ENCODE peak calls at places on chromosomes 5 and 9, in ten cellular contexts. J is fibroblast of lung, V is ovary, D is suprapubic skin, M is lower lobe of right lung, Q is sigmoid colon, T is IMR-90, E is cardiac muscle cell, P is heart right ventricle, F is K562. X is an unnamed sample. For H3K36me3, the result is how much of the 10 kb centered on the place peaks cover.

GRCh38 chr5:139895647-139896046 is 100.0 kb downstream of the PSD2 start:
- DNase-seq in M (no peak), T (no peak), V (peak), Q (peak), D (no peak), P (no peak), J (no peak), E (peak), F (no peak), X (peak)

GRCh38 chr9:128034821-128035764 is 32.0 kb downstream of the NAIF1 start:
- DNase-seq in J (peak), D (peak), M (peak), T (peak), P (peak), F (peak), V (peak), Q (peak), E (peak), X (peak)

GRCh38 chr9:3467593-3468219 is 58.1 kb downstream of the RFX3 start:
- DNase-seq in D (no peak), E (peak), J (peak), V (peak), F (peak), M (peak), P (peak), Q (peak), T (peak), X (no peak)

GRCh38 chr9:98438701-98439100 is 183.3 kb upstream of the TBC1D2 start:
- DNase-seq in M (no peak), Q (no peak), J (peak), E (peak), F (no peak), P (no peak), T (peak), V (no peak), D (no peak), X (no peak)

GRCh38 chr5:134732819-134733218 is 5.5 kb upstream of the CAMLG start:
- DNase-seq in Q (no peak), E (no peak), J (no peak), M (no peak), F (no peak), T (no peak), V (no peak), P (no peak), D (no peak), X (no peak)

GRCh38 chr5:67010684-67011409 is 185.8 kb downstream of the CD180 start:
- DNase-seq in T (peak), Q (peak), P (no peak), F (no peak), M (no peak), J (peak), V (no peak), D (no peak), E (peak), X (no peak)

GRCh38 chr5:78549043-78549442 is 99.5 kb downstream of the LHFPL2 start:
- DNase-seq in D (no peak), F (no peak), M (peak), E (peak), T (no peak), P (no peak), J (no peak), Q (peak), V (no peak), X (no peak)

GRCh38 chr5:78738104-78738503 is 89.5 kb upstream of the LHFPL2 start:
- DNase-seq in D (no peak), Q (no peak), M (no peak), J (no peak), T (no peak), P (no peak), V (no peak), F (no peak), E (no peak), X (no peak)

GRCh38 chr9:73081979-73082657 is 69.5 kb upstream of the ANXA1 start:
- DNase-seq in F (peak), P (no peak), E (peak), Q (no peak), D (no peak), M (no peak), T (peak), V (peak), J (peak), X (no peak)

GRCh38 chr5:120655828-120656435 is 191.8 kb downstream of the PRR16 start:
- DNase-seq in V (no peak), M (no peak), J (peak), E (peak), P (no peak), F (peak), T (peak), D (no peak), Q (no peak), X (no peak)

GRCh38 chr5:68046445-68046844 is 169.1 kb upstream of the PIK3R1 start:
- DNase-seq in V (no peak), P (no peak), D (no peak), Q (no peak), F (no peak), T (peak), E (peak), J (peak), M (no peak), X (no peak)

GRCh38 chr9:33445941-33446506 is 1.4 kb downstream of the AQP3 start:
- DNase-seq in J (no peak), D (no peak), V (no peak), E (no peak), M (no peak), P (no peak), Q (no peak), F (peak), T (no peak), X (no peak)

GRCh38 chr5:171386006-171386671 is 1.5 kb upstream of the NPM1 start:
- DNase-seq in E (no peak), P (no peak), V (no peak), D (no peak), Q (no peak), F (no peak), M (peak), T (no peak), J (no peak), X (peak)

GRCh38 chr5:115770466-115770865 is 46.0 kb downstream of the CDO1 start:
- DNase-seq in F (peak), Q (no peak), D (no peak), E (no peak), J (no peak), M (no peak), P (no peak), T (peak), V (no peak), X (no peak)

GRCh38 chr9:2494571-2494970 is 127.0 kb upstream of the VLDLR start:
- DNase-seq in Q (no peak), D (no peak), T (peak), J (peak), V (no peak), E (peak), F (no peak), M (no peak), P (no peak), X (no peak)

GRCh38 chr9:37036237-37037136 is 2.4 kb upstream of the PAX5 start:
- DNase-seq in M (peak), Q (no peak), V (no peak), J (peak), T (peak), D (no peak), P (no peak), E (peak), F (no peak), X (peak)

GRCh38 chr9:2257530-2257929 is 242.4 kb downstream of the SMARCA2 start:
- DNase-seq in T (no peak), V (no peak), J (no peak), Q (no peak), M (no peak), P (no peak), D (no peak), E (no peak), F (no peak), X (no peak)

GRCh38 chr5:132086277-132086794 is 12.7 kb downstream of the CSF2 start:
- DNase-seq in Q (peak), M (no peak), E (peak), D (no peak), J (peak), F (peak), P (peak), V (peak), T (peak), X (no peak)

GRCh38 chr9:5510991-5511390 is 660 bp downstream of the PDCD1LG2 start:
- DNase-seq in F (no peak), J (no peak), T (peak), P (no peak), M (no peak), D (no peak), V (no peak), E (no peak), Q (no peak), X (no peak)

GRCh38 chr5:178288373-178289368 is 56.1 kb upstream of the PHYKPL start:
- DNase-seq in D (no peak), P (no peak), J (peak), E (no peak), F (no peak), V (no peak), Q (peak), T (no peak), M (peak), X (no peak)

GRCh38 chr9:113380869-113381378 is 4.1 kb upstream of the HDHD3 start:
- DNase-seq in P (no peak), E (no peak), F (no peak), Q (no peak), D (no peak), V (no peak), M (no peak), T (no peak), J (no peak), X (peak)

DNA sequence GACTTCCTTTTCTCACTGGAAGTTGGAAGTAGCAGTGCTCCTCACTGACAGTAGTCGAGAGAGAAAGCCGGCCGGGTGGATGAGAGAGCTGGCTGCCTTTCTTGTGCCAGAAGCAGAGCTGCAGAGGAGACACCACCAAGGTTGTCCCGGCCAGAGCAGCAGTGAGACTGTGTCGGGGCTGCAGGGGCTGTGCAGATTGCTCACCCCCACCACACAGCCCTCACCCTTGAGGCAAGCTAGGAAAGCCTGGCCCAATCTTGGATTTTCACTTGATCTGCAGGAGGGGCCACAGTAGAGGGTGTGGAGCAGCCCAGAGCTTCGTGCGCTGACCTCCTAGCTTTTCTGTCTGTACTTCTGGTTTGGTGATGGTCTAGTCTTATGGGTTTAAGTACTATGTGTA is 9.1 kb downstream of the OSMR start:
- DNase-seq in Q (no peak), V (no peak), T (no peak), F (no peak), E (no peak), D (no peak), P (no peak), J (no peak), M (no peak), X (no peak)
- H3K4me3 ChIP-seq in Q (no peak), V (no peak), T (no peak), F (no peak), E (no peak), D (no peak), P (no peak), J (no peak), M (no peak), X (no peak)

GRCh38 chr5:43312076-43312620 is 1.1 kb downstream of the HMGCS1 start:
- DNase-seq in E (no peak), Q (no peak), D (no peak), P (no peak), F (no peak), J (no peak), M (no peak), V (no peak), T (no peak), X (no peak)

GRCh38 chr5:43313035-43313853 is at the start of gene HMGCS1:
- DNase-seq in V (peak), D (peak), Q (peak), E (peak), J (peak), F (peak), M (peak), T (peak), P (peak), X (peak)

GRCh38 chr5:43313854-43314457 is 744 bp upstream of the HMGCS1 start:
- DNase-seq in D (no peak), Q (no peak), P (peak), T (no peak), V (peak), M (no peak), F (no peak), E (peak), J (peak), X (no peak)

GRCh38 chr5:43314724-43315123 is 1.5 kb upstream of the HMGCS1 start:
- DNase-seq in J (no peak), Q (no peak), M (no peak), T (no peak), D (no peak), E (no peak), P (no peak), V (no peak), F (no peak), X (no peak)

GRCh38 chr5:43312699-43313034 is 545 bp downstream of the HMGCS1 start:
- DNase-seq in M (no peak), Q (no peak), T (no peak), P (no peak), V (no peak), E (no peak), J (no peak), F (peak), D (no peak), X (no peak)
- TF ChIP-seq CTCF in M (no peak), Q (no peak), T (no peak), P (no peak), V (no peak), E (no peak), J (no peak), F (no peak), D (no peak), X (no peak)

GRCh38 chr9:22055090-22055489 is 46.0 kb upstream of the CDKN2B start:
- DNase-seq in D (no peak), Q (no peak), M (no peak), V (no peak), J (no peak), F (no peak), E (no peak), P (no peak), T (peak), X (no peak)

GRCh38 chr9:22065431-22065830 is 56.3 kb upstream of the CDKN2B start:
- DNase-seq in V (no peak), P (no peak), T (no peak), J (peak), M (no peak), D (no peak), E (no peak), Q (no peak), F (no peak), X (no peak)

GRCh38 chr9:22064957-22065356 is 55.9 kb upstream of the CDKN2B start:
- DNase-seq in M (no peak), J (no peak), D (no peak), F (no peak), E (no peak), P (no peak), V (no peak), Q (no peak), T (no peak), X (no peak)

GRCh38 chr9:22056402-22056801 is 47.3 kb upstream of the CDKN2B start:
- DNase-seq in T (no peak), E (no peak), V (no peak), F (no peak), J (no peak), Q (no peak), P (no peak), D (no peak), M (no peak), X (no peak)

DNA sequence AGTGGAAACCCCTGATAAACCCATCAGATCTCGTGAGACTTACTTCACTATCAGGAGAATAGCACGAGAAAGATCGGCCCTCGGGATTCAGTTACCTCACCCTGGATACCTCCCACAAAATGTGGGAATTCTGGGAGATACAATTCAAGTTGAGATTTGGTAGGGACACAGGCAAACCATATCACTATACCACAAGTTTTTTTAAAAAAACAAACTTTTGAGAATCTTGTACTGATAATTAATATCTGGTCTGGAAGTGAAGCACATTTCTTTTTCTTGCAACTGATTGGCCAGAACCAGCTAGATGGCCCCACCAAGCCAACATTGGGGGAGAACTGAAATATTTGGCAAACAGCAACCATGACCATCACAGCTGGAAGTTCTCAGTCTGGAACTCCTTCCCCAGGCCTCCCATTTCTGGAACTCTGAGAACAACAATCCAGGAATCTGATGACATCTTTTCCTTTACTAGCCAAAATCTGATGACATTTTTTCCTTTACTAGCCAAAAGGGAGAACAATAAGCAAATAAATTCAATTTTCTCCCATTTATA is 51.8 kb upstream of the CDKN2B start:
- DNase-seq in T (no peak), E (peak), J (no peak), V (no peak), Q (peak), P (peak), F (no peak), D (no peak), M (no peak), X (no peak)
- H3K36me3 ChIP-seq in T (under half), E (under half), J (under half), V (under half), Q (under half), P (under half), F (under half), D (under half), M (under half), X (under half)

DNA sequence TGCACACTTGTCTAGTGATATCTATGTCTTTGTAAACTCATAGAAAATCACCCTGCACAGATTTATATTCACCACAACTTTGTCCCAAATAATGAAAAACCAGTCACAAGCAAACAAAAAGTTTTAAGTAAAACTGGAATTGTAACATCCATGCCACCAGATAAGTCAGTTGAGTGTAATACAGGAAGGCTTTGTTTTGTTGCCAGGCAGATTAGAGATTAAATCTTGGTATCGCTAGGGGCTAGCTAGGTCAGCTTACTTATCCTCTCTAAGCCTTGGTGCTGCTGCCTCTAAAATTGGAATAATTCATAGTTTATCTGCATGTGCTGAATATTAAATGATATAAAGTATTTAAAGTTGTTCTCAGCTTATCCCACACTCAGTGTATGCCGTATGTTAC is 1062.5 kb downstream of the CDH9 start:
- DNase-seq in F (no peak), T (no peak), V (no peak), E (no peak), Q (no peak), M (no peak), P (no peak), J (no peak), D (no peak), X (no peak)
- H3K4me3 ChIP-seq in F (no peak), T (no peak), V (no peak), E (no peak), Q (no peak), M (no peak), P (no peak), J (no peak), D (no peak), X (no peak)

DNA sequence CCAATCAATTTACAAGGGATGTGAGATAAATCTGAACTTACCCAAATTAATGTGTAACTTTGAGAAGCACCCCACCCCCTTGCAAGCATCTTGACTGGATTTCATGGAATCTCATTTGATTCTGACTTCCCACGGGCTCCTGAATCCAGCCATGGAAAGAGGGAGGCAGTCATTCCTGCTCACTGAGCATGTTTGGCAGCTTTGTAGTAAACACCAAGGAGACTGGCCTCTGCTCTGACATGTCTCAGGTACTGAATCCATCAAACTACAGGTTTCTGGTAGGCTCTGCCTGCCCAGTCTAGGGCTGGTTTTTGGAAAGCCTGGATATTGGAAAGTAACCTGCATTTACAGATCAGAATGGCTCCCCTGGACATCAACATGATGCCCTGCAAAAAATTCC is 357.7 kb downstream of the ARHGEF28 start:
- DNase-seq in P (no peak), D (no peak), F (no peak), E (no peak), T (no peak), Q (no peak), V (no peak), M (no peak), J (no peak), X (no peak)
- TF ChIP-seq CTCF in P (no peak), D (no peak), F (no peak), E (no peak), T (no peak), Q (no peak), V (no peak), M (no peak), J (no peak), X (no peak)

DNA sequence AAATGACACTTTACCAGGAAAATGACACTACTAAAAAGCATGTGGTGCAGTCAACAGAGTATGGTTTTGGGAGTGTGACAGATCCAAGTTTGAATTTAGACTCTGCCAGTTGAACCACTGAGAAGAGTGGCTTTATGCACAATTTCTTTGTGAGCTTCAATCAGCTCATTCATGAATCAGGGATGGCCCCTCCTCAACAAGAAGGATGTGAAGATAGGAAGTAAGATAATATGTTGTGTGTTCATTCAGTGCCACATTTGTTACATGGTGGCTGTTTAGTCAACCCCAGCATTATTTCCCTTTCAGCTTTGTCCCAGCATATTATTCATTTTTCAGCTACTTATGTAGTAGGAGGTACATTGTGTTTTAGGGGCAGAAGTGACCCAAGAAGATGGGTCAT is 140.1 kb downstream of the TLE4 start:
- DNase-seq in F (no peak), M (no peak), E (no peak), D (no peak), V (no peak), T (no peak), Q (no peak), J (no peak), P (no peak), X (no peak)
- H3K36me3 ChIP-seq in F (under half), M (half or more), E (under half), D (half or more), V (under half), T (under half), Q (under half), J (under half), P (under half), X (half or more)

DNA sequence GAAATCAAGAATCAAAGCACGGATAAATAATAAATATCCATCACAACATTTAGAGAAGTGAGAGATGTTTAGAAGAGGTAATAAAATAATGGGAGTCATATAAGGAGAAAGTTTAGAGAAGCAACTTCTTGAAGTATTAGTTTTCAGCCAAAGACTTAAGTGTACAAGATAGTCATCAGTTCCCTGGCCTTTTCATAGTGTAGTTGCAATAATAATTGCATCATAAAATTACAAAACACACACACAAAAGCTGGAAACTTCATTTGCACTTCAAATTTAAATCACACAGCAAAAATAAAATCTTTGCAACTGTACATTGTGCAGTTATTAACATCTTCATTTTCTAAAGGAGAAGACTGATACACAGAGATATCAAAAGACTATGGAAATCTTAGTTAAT is 319.1 kb upstream of the RGMB start:
- DNase-seq in V (no peak), J (no peak), M (no peak), E (peak), D (no peak), Q (no peak), T (peak), F (no peak), P (no peak), X (no peak)
- H3K4me3 ChIP-seq in V (no peak), J (no peak), M (no peak), E (no peak), D (no peak), Q (no peak), T (no peak), F (no peak), P (no peak), X (no peak)

GRCh38 chr5:35183243-35183955 is 46.9 kb downstream of the PRLR start:
- DNase-seq in Q (no peak), P (no peak), F (no peak), M (no peak), E (peak), J (peak), D (no peak), V (peak), T (peak), X (no peak)
- TF ChIP-seq CTCF in Q (no peak), P (peak), F (peak), M (peak), E (peak), J (peak), D (no peak), V (no peak), T (peak), X (peak)

X was measured in upper lobe of right lung.